ENCODE peak calls at places on chromosome 19, in ten cellular contexts. Q, B, I, W, N, C, A, S, F and X are unnamed samples.

GRCh38 chr19:37980419-37980975 is 73.5 kb downstream of the SIPA1L3 start:
- DNase-seq in C (no peak), N (no peak), W (no peak), S (no peak), F (no peak), A (no peak), Q (no peak), B (no peak), I (no peak), X (no peak)

GRCh38 chr19:37403403-37403802 is 32.5 kb downstream of the ZNF527 start:
- DNase-seq in F (no peak), Q (no peak), I (no peak), C (no peak), B (no peak), N (no peak), S (no peak), A (no peak), W (no peak), X (no peak)

GRCh38 chr19:898663-899062 is 5.4 kb downstream of the RNU6-9 start:
- DNase-seq in B (no peak), W (peak), S (no peak), C (peak), Q (no peak), N (no peak), F (peak), A (peak), I (no peak), X (peak)

GRCh38 chr19:18282021-18282787 is 782 bp upstream of the JUND start:
- DNase-seq in A (no peak), C (peak), B (no peak), W (no peak), I (no peak), Q (peak), F (no peak), S (no peak), N (no peak), X (no peak)

GRCh38 chr19:49339364-49340068 is 4.3 kb downstream of the CD37 start:
- DNase-seq in N (peak), A (no peak), Q (peak), F (peak), C (peak), W (peak), B (no peak), S (peak), I (no peak), X (no peak)

GRCh38 chr19:1935484-1936208 is 5.3 kb upstream of the CSNK1G2 start:
- DNase-seq in A (no peak), W (peak), N (no peak), Q (no peak), S (no peak), C (peak), I (no peak), B (no peak), F (no peak), X (no peak)

GRCh38 chr19:30870861-30871260 is 478.4 kb downstream of the TSHZ3 start:
- DNase-seq in S (no peak), I (no peak), C (no peak), B (peak), N (no peak), W (no peak), F (no peak), Q (no peak), A (no peak), X (peak)

GRCh38 chr19:16351133-16351809 is 26.6 kb downstream of the KLF2 start:
- DNase-seq in S (no peak), F (no peak), Q (no peak), A (peak), W (no peak), B (no peak), I (no peak), N (no peak), C (no peak), X (no peak)

GRCh38 chr19:55626350-55626749 is 2.0 kb upstream of the ZNF784 start:
- DNase-seq in A (peak), S (no peak), I (peak), F (no peak), Q (no peak), N (no peak), C (no peak), B (no peak), W (no peak), X (no peak)

GRCh38 chr19:1103691-1104451 is at the start of gene GPX4:
- DNase-seq in I (peak), C (peak), N (peak), S (peak), Q (peak), F (peak), A (peak), B (peak), W (peak), X (peak)

GRCh38 chr19:46603752-46604241 is 2.7 kb downstream of the CALM3 start:
- DNase-seq in N (no peak), F (no peak), A (no peak), C (no peak), I (no peak), B (no peak), Q (no peak), S (no peak), W (no peak), X (no peak)

GRCh38 chr19:52533901-52534300 is 6.4 kb downstream of the ZNF808 start:
- DNase-seq in I (no peak), S (no peak), B (no peak), A (no peak), Q (no peak), F (no peak), C (no peak), W (no peak), N (no peak), X (no peak)

GRCh38 chr19:42496551-42497133 is 31.6 kb downstream of the CEACAM1 start:
- DNase-seq in S (no peak), C (no peak), F (no peak), N (no peak), I (no peak), A (no peak), Q (no peak), B (no peak), W (no peak), X (no peak)

GRCh38 chr19:16417660-16418596 is 53.8 kb downstream of the EPS15L1 start:
- DNase-seq in A (peak), I (peak), N (no peak), Q (no peak), F (peak), B (peak), C (peak), W (peak), S (peak), X (peak)

GRCh38 chr19:2050991-2051770 is at the start of gene MKNK2:
- DNase-seq in S (peak), I (peak), W (peak), Q (peak), N (no peak), B (peak), F (peak), C (peak), A (peak), X (peak)

GRCh38 chr19:52191951-52192350 is 2.1 kb downstream of the PPP2R1A start:
- DNase-seq in F (no peak), C (no peak), I (no peak), B (no peak), S (no peak), Q (no peak), W (no peak), N (no peak), A (no peak), X (no peak)

GRCh38 chr19:44738603-44739585 is 9.6 kb upstream of the BCL3 start:
- DNase-seq in W (peak), Q (no peak), I (no peak), N (no peak), S (no peak), F (peak), C (no peak), A (no peak), B (no peak), X (no peak)

GRCh38 chr19:14300281-14300680 is 81.0 kb upstream of the ADGRE5 start:
- DNase-seq in B (no peak), S (no peak), W (no peak), I (no peak), N (no peak), C (no peak), Q (no peak), A (no peak), F (peak), X (no peak)

GRCh38 chr19:6925801-6926751 is 38.7 kb downstream of the ADGRE1 start:
- DNase-seq in C (no peak), W (no peak), I (peak), F (no peak), A (no peak), N (no peak), Q (no peak), B (peak), S (no peak), X (no peak)

GRCh38 chr19:6536138-6536671 is 5.4 kb downstream of the TNFSF9 start:
- DNase-seq in S (no peak), N (no peak), C (peak), I (peak), A (peak), W (peak), F (no peak), B (no peak), Q (no peak), X (no peak)

GRCh38 chr19:14567079-14567478 is 4.8 kb downstream of the NDUFB7 start:
- DNase-seq in B (no peak), A (no peak), I (no peak), C (no peak), S (no peak), F (no peak), N (no peak), Q (no peak), W (no peak), X (no peak)

GRCh38 chr19:46426506-46427162 is 2.1 kb downstream of the PNMA8C start:
- DNase-seq in C (peak), I (no peak), B (no peak), S (peak), N (no peak), Q (no peak), W (peak), F (peak), A (no peak), X (peak)

GRCh38 chr19:7191946-7192691 is 102.1 kb downstream of the INSR start:
- DNase-seq in Q (no peak), B (no peak), I (peak), F (no peak), N (no peak), S (no peak), A (peak), C (no peak), W (no peak), X (no peak)

GRCh38 chr19:4380254-4380727 is 20.1 kb downstream of the SH3GL1 start:
- DNase-seq in I (peak), Q (no peak), W (peak), N (no peak), F (no peak), A (peak), C (no peak), B (no peak), S (no peak), X (no peak)

GRCh38 chr19:48573163-48573505 is 21.2 kb downstream of the SULT2B1 start:
- DNase-seq in S (no peak), C (no peak), I (no peak), Q (no peak), N (no peak), W (no peak), B (no peak), F (no peak), A (no peak), X (no peak)

GRCh38 chr19:48798937-48799336 is 11.9 kb downstream of the BCAT2 start:
- DNase-seq in N (no peak), Q (no peak), A (no peak), S (no peak), C (no peak), F (peak), I (no peak), W (no peak), B (no peak), X (no peak)

GRCh38 chr19:6125571-6125989 is 9.9 kb upstream of the ACSBG2 start:
- DNase-seq in W (peak), C (no peak), F (peak), I (peak), B (peak), N (peak), S (peak), Q (no peak), A (peak), X (peak)

GRCh38 chr19:41411682-41412265 is 14.2 kb downstream of the BCKDHA start:
- DNase-seq in W (peak), Q (no peak), B (no peak), F (no peak), N (no peak), A (no peak), S (no peak), I (no peak), C (peak), X (no peak)

GRCh38 chr19:35870798-35871197 is 2.4 kb downstream of the APLP1 start:
- DNase-seq in A (no peak), B (no peak), Q (no peak), I (no peak), S (no peak), N (no peak), F (no peak), W (no peak), C (no peak), X (no peak)

GRCh38 chr19:16197188-16197621 is 506 bp upstream of the AP1M1 start:
- DNase-seq in C (no peak), I (no peak), B (peak), A (no peak), N (no peak), S (no peak), Q (no peak), W (no peak), F (no peak), X (no peak)

GRCh38 chr19:10699650-10700335 is 1.4 kb upstream of the QTRT1 start:
- DNase-seq in Q (no peak), B (peak), I (peak), S (peak), F (peak), C (no peak), A (peak), W (peak), N (no peak), X (no peak)